ENCODE peak calls at places on chromosomes 5 and 9, in nine cellular contexts. Z, B, V, O, T, W, H, K and L are unnamed samples.

GRCh38 chr9:128081052-128081451 is 13.0 kb downstream of the SLC25A25 start:
- DNase-seq in V (no peak), O (peak; percentile 91), H (peak; percentile 53), T (no peak), B (no peak), W (peak; percentile 88), Z (no peak), K (no peak), L (no peak)

GRCh38 chr9:84754461-84754860 is 84.9 kb downstream of the NTRK2 start:
- DNase-seq in B (no peak), K (no peak), Z (no peak), W (no peak), O (peak; percentile 71), V (no peak), H (no peak), T (no peak), L (no peak)

GRCh38 chr5:3605298-3606010 is 9.8 kb downstream of the IRX1 start:
- DNase-seq in H (no peak), W (no peak), T (no peak), B (no peak), V (peak; percentile 58), Z (no peak), K (no peak), O (no peak), L (no peak)

GRCh38 chr5:142079243-142079642 is 29.3 kb upstream of the NDFIP1 start:
- DNase-seq in B (no peak), H (no peak), V (no peak), Z (no peak), T (no peak), W (no peak), K (no peak), O (no peak), L (no peak)

GRCh38 chr5:13108281-13108680 is 836.2 kb downstream of the DNAH5 start:
- DNase-seq in T (no peak), B (no peak), V (no peak), Z (no peak), W (no peak), O (no peak), K (no peak), H (no peak), L (no peak)

GRCh38 chr5:36156619-36157018 is 4.7 kb downstream of the SKP2 start:
- DNase-seq in W (peak; percentile 46), Z (no peak), H (peak; percentile 59), O (peak; percentile 35), B (no peak), V (no peak), K (no peak), T (no peak), L (no peak)

GRCh38 chr5:155815248-155815647 is 511.7 kb upstream of the SGCD start:
- DNase-seq in O (no peak), V (no peak), Z (no peak), T (no peak), H (no peak), B (no peak), K (no peak), W (no peak), L (no peak)

GRCh38 chr5:1883120-1883924 is 597 bp upstream of the IRX4 start:
- DNase-seq in W (peak; percentile 63), O (no peak), B (no peak), Z (no peak), K (no peak), H (no peak), T (no peak), V (no peak), L (no peak)

GRCh38 chr9:27430754-27431540 is 93.1 kb upstream of the IFNK start:
- DNase-seq in H (no peak), W (no peak), V (no peak), B (no peak), T (no peak), O (no peak), Z (no peak), K (no peak), L (no peak)

GRCh38 chr5:138629383-138629782 is 54.2 kb upstream of the HSPA9 start:
- DNase-seq in W (no peak), Z (no peak), B (no peak), K (no peak), H (no peak), V (no peak), T (no peak), O (no peak), L (no peak)

GRCh38 chr9:35470894-35471293 is 19.0 kb upstream of the RUSC2 start:
- DNase-seq in O (peak; percentile 78), V (no peak), Z (no peak), H (no peak), T (no peak), B (no peak), W (peak; percentile 34), K (no peak), L (no peak)

GRCh38 chr5:14700478-14701436 is 36.2 kb downstream of the OTULIN start:
- DNase-seq in Z (no peak), K (no peak), O (no peak), T (no peak), W (no peak), B (no peak), H (no peak), V (no peak), L (no peak)

GRCh38 chr9:114786251-114786650 is 19.6 kb downstream of the TNFSF15 start:
- DNase-seq in W (no peak), O (no peak), T (no peak), Z (no peak), V (no peak), H (no peak), B (no peak), K (no peak), L (no peak)

GRCh38 chr5:172102913-172103629 is 85.0 kb downstream of the STK10 start:
- DNase-seq in W (peak; percentile 89), B (no peak), V (no peak), H (peak; percentile 80), O (peak; percentile 98), Z (no peak), K (no peak), T (no peak), L (peak; percentile 64)

GRCh38 chr9:21715408-21715807 is 87.0 kb upstream of the MTAP start:
- DNase-seq in K (no peak), W (no peak), T (no peak), V (no peak), H (no peak), Z (no peak), O (no peak), B (no peak), L (no peak)

GRCh38 chr5:90909091-90909503 is 350.5 kb downstream of the ADGRV1 start:
- DNase-seq in W (no peak), V (no peak), O (peak; percentile 16), H (no peak), T (no peak), K (no peak), B (peak; percentile 25), Z (no peak), L (no peak)

GRCh38 chr9:93301291-93301811 is 117.4 kb downstream of the WNK2 start:
- DNase-seq in H (no peak), W (no peak), K (no peak), Z (no peak), T (peak; percentile 15), O (no peak), B (no peak), V (peak; percentile 58), L (no peak)

GRCh38 chr5:18433336-18433735 is 799.1 kb downstream of the TAF11L14 start:
- DNase-seq in O (no peak), W (no peak), H (no peak), V (no peak), B (no peak), Z (no peak), T (no peak), K (no peak), L (no peak)

GRCh38 chr5:143614831-143615230 is 197.1 kb upstream of the HMHB1 start:
- DNase-seq in B (no peak), K (no peak), V (no peak), H (no peak), W (no peak), O (no peak), Z (no peak), T (no peak), L (no peak)

GRCh38 chr5:180602481-180603075 is 11.3 kb upstream of the SCGB3A1 start:
- DNase-seq in B (no peak), Z (no peak), K (no peak), H (no peak), T (no peak), V (peak; percentile 51), W (no peak), O (no peak), L (no peak)

GRCh38 chr5:68215888-68216736 is 556 bp downstream of the PIK3R1 start:
- DNase-seq in O (no peak), W (peak; percentile 71), Z (peak; percentile 86), K (peak; percentile 76), H (no peak), T (peak; percentile 33), V (peak; percentile 82), B (peak; percentile 63), L (no peak)

GRCh38 chr9:124218438-124219289 is 39.1 kb upstream of the NEK6 start:
- DNase-seq in T (no peak), H (peak; percentile 38), V (peak; percentile 76), K (peak; percentile 55), W (peak; percentile 57), O (peak; percentile 53), Z (peak; percentile 57), B (peak; percentile 45), L (peak; percentile 36)

GRCh38 chr5:107247427-107247826 is 423.3 kb downstream of the EFNA5 start:
- DNase-seq in K (no peak), T (no peak), V (no peak), H (no peak), W (no peak), Z (no peak), B (no peak), O (peak; percentile 48), L (no peak)

GRCh38 chr9:6667633-6668280 is 22.2 kb upstream of the GLDC start:
- DNase-seq in B (no peak), O (peak; percentile 9), Z (no peak), V (no peak), K (no peak), T (no peak), W (peak; percentile 47), H (no peak), L (no peak)

GRCh38 chr9:107760469-107761242 is 271.1 kb upstream of the KLF4 start:
- DNase-seq in Z (no peak), K (no peak), H (no peak), O (no peak), T (no peak), W (no peak), V (peak; percentile 75), B (peak; percentile 56), L (no peak)

GRCh38 chr5:82364497-82364896 is 86.3 kb upstream of the RPS23 start:
- DNase-seq in K (no peak), V (no peak), W (peak; percentile 41), T (no peak), Z (no peak), H (peak; percentile 69), B (no peak), O (peak; percentile 75), L (no peak)

GRCh38 chr9:68711281-68711680 is 6.2 kb downstream of the PIP5K1B start:
- DNase-seq in O (no peak), V (no peak), W (no peak), B (no peak), H (no peak), Z (no peak), K (no peak), T (no peak), L (no peak)